ENCODE peak calls at places on chromosome 20, in six cellular contexts. Z is upper lobe of left lung, L is astrocyte of the spinal cord, P is fibroblast of mammary gland, U is uterus, V is omental fat pad. D is an unnamed sample.

GRCh38 chr20:33480071-33480470 is 9.8 kb upstream of the CBFA2T2 start:
- DNase-seq in Z (no peak), L (no peak), P (no peak), U (no peak), V (no peak), D (no peak)

GRCh38 chr20:1273366-1273765 is 7.3 kb downstream of the SNPH start:
- DNase-seq in Z (no peak), L (no peak), P (no peak), U (no peak), V (no peak), D (no peak)

GRCh38 chr20:48823960-48824497 is 3.8 kb downstream of the PREX1 start:
- DNase-seq in Z (no peak), L (peak), P (peak), U (no peak), V (no peak), D (no peak)

GRCh38 chr20:46830886-46831632 is 63.6 kb upstream of the EYA2 start:
- DNase-seq in Z (no peak), L (no peak), P (no peak), U (no peak), V (no peak), D (no peak)

GRCh38 chr20:17971571-17972013 is 2.8 kb downstream of the MGME1 start:
- DNase-seq in Z (no peak), L (peak), P (peak), U (no peak), V (no peak), D (no peak)

GRCh38 chr20:13265941-13266340 is 44.9 kb downstream of the ISM1 start:
- DNase-seq in Z (no peak), L (no peak), P (no peak), U (no peak), V (no peak), D (no peak)

GRCh38 chr20:59403261-59403961 is 103.0 kb downstream of the EDN3 start:
- DNase-seq in Z (peak), L (no peak), P (no peak), U (no peak), V (peak), D (peak)

GRCh38 chr20:35226775-35227681 is 538 bp downstream of the MMP24 start:
- DNase-seq in Z (peak), L (peak), P (peak), U (peak), V (no peak), D (peak)

GRCh38 chr20:35978041-35978513 is 9.7 kb downstream of the CNBD2 start:
- DNase-seq in Z (peak), L (no peak), P (peak), U (no peak), V (no peak), D (no peak)

GRCh38 chr20:33262658-33263065 is 20.4 kb upstream of the BPIFB1 start:
- DNase-seq in Z (peak), L (peak), P (peak), U (no peak), V (no peak), D (peak)

GRCh38 chr20:48787861-48788375 is 39.9 kb downstream of the PREX1 start:
- DNase-seq in Z (no peak), L (peak), P (peak), U (no peak), V (no peak), D (no peak)

GRCh38 chr20:11445891-11446290 is 471.8 kb upstream of the BTBD3 start:
- DNase-seq in Z (no peak), L (no peak), P (peak), U (no peak), V (no peak), D (no peak)

GRCh38 chr20:35698298-35699126 is 640 bp downstream of the NFS1 start:
- DNase-seq in Z (peak), L (no peak), P (no peak), U (no peak), V (no peak), D (no peak)

GRCh38 chr20:63309261-63310071 is 16.5 kb downstream of the COL20A1 start:
- DNase-seq in Z (no peak), L (peak), P (peak), U (no peak), V (no peak), D (peak)

GRCh38 chr20:47679462-47679861 is 105.8 kb downstream of the SULF2 start:
- DNase-seq in Z (no peak), L (no peak), P (no peak), U (no peak), V (no peak), D (no peak)

GRCh38 chr20:41058007-41058673 is 29.5 kb downstream of the TOP1 start:
- DNase-seq in Z (peak), L (peak), P (peak), U (no peak), V (no peak), D (no peak)

GRCh38 chr20:64160118-64160517 is 4.1 kb upstream of the MYT1 start:
- DNase-seq in Z (no peak), L (no peak), P (no peak), U (no peak), V (no peak), D (no peak)

GRCh38 chr20:11891827-11892521 is 25.7 kb upstream of the BTBD3 start:
- DNase-seq in Z (peak), L (peak), P (peak), U (peak), V (peak), D (peak)

GRCh38 chr20:25500880-25501351 is 84.4 kb downstream of the NINL start:
- DNase-seq in Z (no peak), L (no peak), P (no peak), U (no peak), V (no peak), D (no peak)

GRCh38 chr20:25328954-25329498 is 61.6 kb downstream of the ABHD12 start:
- DNase-seq in Z (no peak), L (no peak), P (no peak), U (no peak), V (no peak), D (no peak)

GRCh38 chr20:31879143-31879987 is 8.9 kb downstream of the TTLL9 start:
- DNase-seq in Z (peak), L (peak), P (peak), U (peak), V (peak), D (peak)
- TF ChIP-seq CTCF in Z (no peak), L (peak), P (no peak), U (no peak), V (no peak), D (no peak)

DNA sequence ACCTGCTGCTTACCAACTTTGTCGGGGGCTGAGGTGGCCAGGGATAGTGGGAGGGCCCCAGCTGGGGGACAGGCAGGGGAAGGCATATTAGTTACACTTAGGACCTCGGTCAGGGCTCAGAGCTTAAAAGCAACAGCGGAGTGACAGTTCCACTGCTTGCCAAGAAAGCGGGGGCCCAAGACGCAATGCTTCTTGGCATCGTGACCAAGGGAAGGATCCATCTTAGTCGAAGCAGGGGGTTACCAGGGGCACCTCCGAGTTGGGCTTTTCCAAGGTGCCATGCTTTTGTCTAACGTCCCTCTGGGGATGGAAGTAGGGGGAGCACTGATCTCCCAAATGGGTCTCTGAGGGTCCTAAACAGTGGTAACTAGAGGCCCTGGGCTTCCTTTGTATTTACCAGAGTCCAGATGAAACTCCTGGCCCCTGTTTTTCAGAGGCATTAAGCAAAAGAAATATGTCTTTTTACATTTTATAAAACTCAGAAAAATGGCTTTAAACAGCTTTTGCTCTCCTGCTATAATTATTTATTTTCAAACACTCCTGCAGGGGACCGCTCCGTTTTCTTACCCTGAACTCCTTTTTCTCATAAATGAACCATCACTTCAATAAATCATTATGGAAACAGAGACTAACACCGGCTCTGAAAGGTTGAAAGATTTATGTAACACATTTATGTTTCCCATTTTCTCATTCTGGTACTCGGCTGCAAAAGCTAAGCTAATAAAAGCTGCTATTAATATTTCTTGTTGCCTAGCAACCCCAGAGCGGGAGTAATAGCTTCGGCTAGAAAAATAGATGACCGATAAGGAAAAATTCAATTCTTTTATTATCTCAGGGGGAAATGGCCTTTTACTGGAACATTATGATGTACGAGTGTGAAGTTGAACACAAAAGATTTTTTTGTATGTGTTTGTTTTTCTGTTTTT is 100.4 kb downstream of the TOX2 start:
- DNase-seq in Z (no peak), L (no peak), P (peak), U (peak), V (no peak), D (no peak)
- TF ChIP-seq CTCF in Z (no peak), L (no peak), P (no peak), U (no peak), V (no peak), D (no peak)

GRCh38 chr20:22437354-22437753 is 147.0 kb downstream of the FOXA2 start:
- DNase-seq in Z (no peak), L (no peak), P (no peak), U (no peak), V (no peak), D (no peak)

GRCh38 chr20:22438346-22438745 is 146.0 kb downstream of the FOXA2 start:
- DNase-seq in Z (no peak), L (no peak), P (no peak), U (no peak), V (no peak), D (no peak)

GRCh38 chr20:22442318-22442717 is 142.1 kb downstream of the FOXA2 start:
- DNase-seq in Z (no peak), L (no peak), P (no peak), U (no peak), V (no peak), D (no peak)

DNA sequence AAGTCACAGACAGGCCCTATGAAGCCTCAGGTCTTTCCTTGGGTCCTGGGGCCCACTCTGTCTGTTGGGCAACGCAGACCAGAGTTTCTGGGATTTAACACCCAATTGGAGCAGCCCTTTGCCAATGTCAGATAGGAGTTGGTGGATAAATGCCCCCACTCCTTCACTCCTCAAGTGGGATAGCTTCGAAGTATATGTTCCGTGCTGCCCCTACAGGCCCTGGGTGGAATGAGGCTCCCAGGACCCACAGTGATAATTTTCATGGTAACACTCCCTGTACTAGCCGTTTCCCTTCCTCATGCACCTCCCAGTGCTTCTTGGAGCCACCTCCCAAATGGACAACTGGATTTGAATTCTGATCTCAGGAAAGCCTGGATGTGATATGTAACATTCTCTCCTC is 145.4 kb downstream of the FOXA2 start:
- DNase-seq in Z (no peak), L (no peak), P (no peak), U (no peak), V (no peak), D (no peak)
- TF ChIP-seq CTCF in Z (no peak), L (peak), P (peak), U (no peak), V (no peak), D (peak)

DNA sequence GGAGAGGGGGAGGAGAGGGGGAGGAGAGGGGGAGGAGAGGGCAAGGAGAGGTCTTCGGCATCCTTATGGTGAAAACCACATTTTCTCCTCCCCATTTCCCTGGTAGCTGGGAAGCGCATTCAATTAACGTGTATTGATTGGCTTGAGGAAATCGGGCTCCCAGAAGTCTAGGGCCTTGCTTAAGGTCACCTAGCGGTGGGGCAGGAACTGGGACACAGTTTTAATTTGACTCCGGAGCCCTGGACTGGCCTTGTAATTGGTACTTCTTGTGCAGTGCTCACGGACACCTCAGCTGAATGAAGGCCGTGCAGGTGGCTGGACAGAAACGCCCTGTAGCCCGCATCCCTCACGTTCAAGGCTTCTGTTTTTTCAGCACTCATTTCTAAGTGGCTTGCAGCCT is 42.8 kb downstream of the CTCFL start:
- DNase-seq in Z (no peak), L (no peak), P (no peak), U (no peak), V (no peak), D (no peak)
- TF ChIP-seq CTCF in Z (no peak), L (no peak), P (no peak), U (no peak), V (no peak), D (no peak)

DNA sequence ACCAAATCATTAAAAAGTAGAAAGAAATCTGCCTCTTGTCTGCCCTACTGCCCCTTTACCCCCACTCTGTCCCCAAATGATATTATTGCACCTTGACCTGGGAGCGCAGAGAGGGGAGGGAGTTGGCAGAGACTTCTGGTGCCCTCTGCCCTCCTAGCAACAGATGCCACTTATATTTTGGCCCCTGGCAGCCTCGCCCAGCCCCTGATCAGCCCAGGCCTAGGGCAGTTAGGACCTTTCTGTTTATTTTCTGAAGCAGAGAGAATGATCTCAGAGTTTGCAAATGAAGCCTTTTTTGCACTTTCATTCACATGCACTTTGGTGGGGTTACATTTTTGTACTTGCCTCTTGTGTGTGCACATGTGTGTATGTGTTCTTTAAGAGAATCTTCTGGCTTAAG is 8.4 kb upstream of the SGK2 start:
- DNase-seq in Z (no peak), L (no peak), P (no peak), U (no peak), V (no peak), D (no peak)
- TF ChIP-seq CTCF in Z (no peak), L (no peak), P (no peak), U (no peak), V (no peak), D (no peak)

GRCh38 chr20:52572687-52573086 is 381.1 kb upstream of the ZFP64 start:
- DNase-seq in Z (no peak), L (peak), P (peak), U (no peak), V (no peak), D (no peak)
- TF ChIP-seq CTCF in Z (no peak), L (no peak), P (no peak), U (no peak), V (no peak), D (no peak)